ENCODE peak calls at places on chromosomes 6 and 20, in eight cellular contexts. G, H, F, W, M, C, S and T are unnamed samples.
A peak's percentile ranks its signal among the peaks of the same experiment; 100 is the strongest.

GRCh38 chr20:14634666-14635065 is 297.3 kb upstream of the FLRT3 start:
- DNase-seq in G (no peak), H (no peak), F (no peak), W (no peak), M (no peak), C (no peak), S (no peak), T (no peak)

GRCh38 chr6:85756982-85757381 is 114.3 kb upstream of the SYNCRIP start:
- DNase-seq in G (no peak), H (no peak), F (no peak), W (peak; percentile 22), M (no peak), C (no peak), S (peak; percentile 43), T (no peak)

GRCh38 chr6:46921059-46921458 is 679 bp downstream of the ADGRF5 start:
- DNase-seq in G (no peak), H (no peak), F (no peak), W (no peak), M (no peak), C (no peak), S (peak; percentile 52), T (no peak)

GRCh38 chr20:23034721-23035671 is at the start of gene SSTR4:
- DNase-seq in G (no peak), H (no peak), F (no peak), W (no peak), M (peak; percentile 83), C (no peak), S (no peak), T (no peak)

GRCh38 chr6:111925296-111925695 is 52.0 kb upstream of the FYN start:
- DNase-seq in G (no peak), H (no peak), F (no peak), W (no peak), M (no peak), C (no peak), S (peak; percentile 59), T (no peak)

GRCh38 chr6:123803862-123804681 is at the start of gene NKAIN2:
- DNase-seq in G (no peak), H (no peak), F (no peak), W (no peak), M (peak; percentile 85), C (peak; percentile 71), S (peak; percentile 15), T (no peak)

GRCh38 chr6:148790817-148791216 is 44.0 kb downstream of the UST start:
- DNase-seq in G (no peak), H (no peak), F (no peak), W (no peak), M (no peak), C (no peak), S (no peak), T (no peak)

GRCh38 chr20:41482647-41483552 is 116.3 kb upstream of the EMILIN3 start:
- DNase-seq in G (no peak), H (no peak), F (no peak), W (no peak), M (no peak), C (no peak), S (peak; percentile 21), T (no peak)

GRCh38 chr6:138891255-138891986 is 95.5 kb downstream of the ECT2L start:
- DNase-seq in G (no peak), H (no peak), F (no peak), W (no peak), M (no peak), C (no peak), S (no peak), T (no peak)

GRCh38 chr6:106165885-106166485 is 79.8 kb downstream of the PRDM1 start:
- DNase-seq in G (no peak), H (no peak), F (no peak), W (no peak), M (no peak), C (no peak), S (no peak), T (no peak)

GRCh38 chr20:50274570-50275430 is 84.2 kb downstream of the CEBPB start:
- DNase-seq in G (peak; percentile 55), H (no peak), F (no peak), W (no peak), M (peak; percentile 91), C (peak; percentile 96), S (no peak), T (peak; percentile 88)

GRCh38 chr20:34343458-34344255 is 19.4 kb upstream of the ITCH start:
- DNase-seq in G (no peak), H (no peak), F (no peak), W (no peak), M (no peak), C (no peak), S (no peak), T (no peak)

GRCh38 chr6:130624046-130624445 is 203.2 kb upstream of the SMLR1 start:
- DNase-seq in G (no peak), H (no peak), F (no peak), W (no peak), M (no peak), C (no peak), S (no peak), T (no peak)

GRCh38 chr6:72616406-72617015 is 5.4 kb upstream of the KCNQ5 start:
- DNase-seq in G (no peak), H (no peak), F (no peak), W (no peak), M (no peak), C (no peak), S (peak; percentile 39), T (no peak)

GRCh38 chr6:170265655-170266054 is 25.2 kb downstream of the DLL1 start:
- DNase-seq in G (peak; percentile 95), H (peak; percentile 81), F (no peak), W (peak; percentile 73), M (peak; percentile 89), C (peak; percentile 73), S (no peak), T (no peak)

GRCh38 chr6:37583261-37583660 is 83.6 kb upstream of the CCDC167 start:
- DNase-seq in G (no peak), H (no peak), F (no peak), W (no peak), M (no peak), C (peak; percentile 77), S (no peak), T (no peak)

GRCh38 chr6:27327023-27327742 is 15.1 kb upstream of the POM121L2 start:
- DNase-seq in G (no peak), H (no peak), F (no peak), W (no peak), M (no peak), C (no peak), S (no peak), T (no peak)

GRCh38 chr6:87553159-87553765 is 36.5 kb downstream of the RARS2 start:
- DNase-seq in G (no peak), H (no peak), F (no peak), W (no peak), M (no peak), C (no peak), S (no peak), T (no peak)

GRCh38 chr6:22222469-22222868 is 74.4 kb downstream of the PRL start:
- DNase-seq in G (no peak), H (no peak), F (no peak), W (no peak), M (no peak), C (no peak), S (no peak), T (no peak)

DNA sequence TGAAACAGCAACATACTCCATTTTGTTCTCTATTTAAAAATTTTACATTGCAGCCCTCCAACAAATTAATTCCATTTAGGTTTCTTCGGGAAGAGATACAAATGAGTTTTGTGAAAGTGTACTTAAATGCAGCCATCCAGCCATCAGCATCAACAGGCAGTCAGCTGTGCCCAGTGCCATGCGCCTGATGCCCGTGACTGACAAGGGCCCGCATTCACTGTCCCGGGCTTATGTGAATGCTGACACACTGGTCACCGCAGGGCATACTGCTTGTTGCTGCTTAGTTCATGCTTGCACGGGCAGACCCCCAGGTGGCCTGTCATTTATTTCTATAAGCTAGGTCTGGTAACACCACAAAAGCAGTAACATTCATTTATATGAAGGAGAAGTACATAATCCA is 224.9 kb upstream of the QKI start:
- DNase-seq in G (no peak), H (no peak), F (no peak), W (no peak), M (no peak), C (no peak), S (no peak), T (no peak)
- H3K36me3 ChIP-seq in G (no peaks in the 10 kb centered on the region), H (no peaks in the 10 kb centered on the region), F (no peaks in the 10 kb centered on the region), W (no peaks in the 10 kb centered on the region), M (no peaks in the 10 kb centered on the region), C (no peaks in the 10 kb centered on the region), S (no peaks in the 10 kb centered on the region), T (no peaks in the 10 kb centered on the region)

GRCh38 chr6:52394251-52394666 is 25.9 kb upstream of the EFHC1 start:
- DNase-seq in G (no peak), H (no peak), F (no peak), W (no peak), M (no peak), C (no peak), S (no peak), T (no peak)

GRCh38 chr6:52390361-52390727 is 28.4 kb downstream of the PAQR8 start:
- DNase-seq in G (no peak), H (peak; percentile 21), F (no peak), W (peak; percentile 45), M (no peak), C (no peak), S (peak; percentile 65), T (no peak)

GRCh38 chr6:52392944-52393343 is 27.2 kb upstream of the EFHC1 start:
- DNase-seq in G (no peak), H (no peak), F (no peak), W (no peak), M (no peak), C (no peak), S (no peak), T (no peak)

GRCh38 chr6:52391599-52391998 is 28.5 kb upstream of the EFHC1 start:
- DNase-seq in G (no peak), H (no peak), F (no peak), W (no peak), M (no peak), C (no peak), S (no peak), T (no peak)

DNA sequence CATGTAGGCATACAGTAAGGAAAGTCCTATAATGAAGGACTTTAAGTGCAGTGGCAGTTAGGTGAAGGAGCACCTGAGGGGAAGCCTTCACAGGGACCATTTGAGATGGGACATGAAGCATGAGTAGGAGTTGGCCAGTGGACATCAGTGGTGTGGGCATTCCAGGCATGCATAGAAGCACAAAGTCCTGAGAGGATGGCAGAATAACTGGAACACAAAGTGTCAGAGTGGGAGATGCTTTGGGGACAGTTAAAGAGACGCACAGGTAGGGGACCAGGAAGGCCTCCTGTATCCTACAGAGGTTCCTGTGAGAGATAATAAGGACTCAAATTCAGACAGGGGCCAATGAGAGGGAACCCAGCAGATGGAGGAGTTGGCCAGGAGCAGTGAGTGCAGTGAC is 26.4 kb upstream of the EFHC1 start:
- DNase-seq in G (no peak), H (no peak), F (no peak), W (no peak), M (no peak), C (no peak), S (no peak), T (no peak)
- TF ChIP-seq POLR2A in G (no peak), H (no peak), F (no peak), W (no peak), M (no peak), C (no peak), S (no peak), T (no peak)

GRCh38 chr6:166942393-166943168 is 13.8 kb downstream of the RNASET2 start:
- DNase-seq in G (no peak), H (no peak), F (no peak), W (no peak), M (no peak), C (no peak), S (peak; percentile 88), T (no peak)
- TF ChIP-seq POLR2AphosphoS5 in G (no peak), H (no peak), F (no peak), W (no peak), M (no peak), C (no peak), S (no peak), T (no peak)

GRCh38 chr20:35492352-35492751 is 37.0 kb downstream of the CEP250 start:
- DNase-seq in G (no peak), H (no peak), F (no peak), W (no peak), M (no peak), C (no peak), S (no peak), T (no peak)
- H3K36me3 ChIP-seq in G (peaks cover 60% of the 10 kb centered on the region), H (no peaks in the 10 kb centered on the region), F (peaks cover 92% of the 10 kb centered on the region), W (peaks cover 37% of the 10 kb centered on the region), M (peaks cover 39% of the 10 kb centered on the region), C (peaks cover 64% of the 10 kb centered on the region), S (peaks cover 6% of the 10 kb centered on the region), T (peaks cover 91% of the 10 kb centered on the region)